ENCODE peak calls at places on chromosomes 6 and 20, in nine cellular contexts. One of them, this sample, is unnamed.

GRCh38 chr6:169807219-169807618 is 55.8 kb downstream of the ERMARD start:
- DNase-seq in NCI-H1930: no peak
- DNase-seq in HFFc6: no peak
- DNase-seq in activated gamma-delta T cell: no peak
- DNase-seq in iPS-NIHi11: no peak
- DNase-seq in stimulated activated CD4-positive, alpha-beta T cell treated with anti-CD3 and anti-CD28 coated beads, Interleukin-1b, Interleukin-23, amount 100 ng/mL, for 48 hours: no peak
- DNase-seq in A549: no peak
- DNase-seq in fibroblast of the conjunctiva: no peak
- DNase-seq in brain microvascular endothelial cell: no peak
- DNase-seq in this sample: peak; percentile 47

GRCh38 chr6:99219788-99220187 is 129.7 kb downstream of the FAXC start:
- DNase-seq in NCI-H1930: no peak
- DNase-seq in HFFc6: no peak
- DNase-seq in activated gamma-delta T cell: no peak
- DNase-seq in iPS-NIHi11: peak; percentile 83
- DNase-seq in stimulated activated CD4-positive, alpha-beta T cell treated with anti-CD3 and anti-CD28 coated beads, Interleukin-1b, Interleukin-23, amount 100 ng/mL, for 48 hours: no peak
- DNase-seq in A549: peak; percentile 11
- DNase-seq in fibroblast of the conjunctiva: no peak
- DNase-seq in brain microvascular endothelial cell: no peak
- DNase-seq in this sample: no peak

GRCh38 chr6:115821798-115822197 is 238.9 kb downstream of the FRK start:
- DNase-seq in NCI-H1930: no peak
- DNase-seq in HFFc6: no peak
- DNase-seq in activated gamma-delta T cell: no peak
- DNase-seq in iPS-NIHi11: no peak
- DNase-seq in stimulated activated CD4-positive, alpha-beta T cell treated with anti-CD3 and anti-CD28 coated beads, Interleukin-1b, Interleukin-23, amount 100 ng/mL, for 48 hours: no peak
- DNase-seq in A549: no peak
- DNase-seq in fibroblast of the conjunctiva: no peak
- DNase-seq in brain microvascular endothelial cell: no peak
- DNase-seq in this sample: no peak

GRCh38 chr6:130670142-130670541 is 157.1 kb upstream of the SMLR1 start:
- DNase-seq in NCI-H1930: peak; percentile 52
- DNase-seq in HFFc6: no peak
- DNase-seq in activated gamma-delta T cell: no peak
- DNase-seq in iPS-NIHi11: no peak
- DNase-seq in stimulated activated CD4-positive, alpha-beta T cell treated with anti-CD3 and anti-CD28 coated beads, Interleukin-1b, Interleukin-23, amount 100 ng/mL, for 48 hours: no peak
- DNase-seq in A549: no peak
- DNase-seq in fibroblast of the conjunctiva: no peak
- DNase-seq in brain microvascular endothelial cell: no peak
- DNase-seq in this sample: no peak

GRCh38 chr6:7846971-7847818 is 63.4 kb downstream of the TXNDC5 start:
- DNase-seq in NCI-H1930: no peak
- DNase-seq in HFFc6: no peak
- DNase-seq in activated gamma-delta T cell: no peak
- DNase-seq in iPS-NIHi11: no peak
- DNase-seq in stimulated activated CD4-positive, alpha-beta T cell treated with anti-CD3 and anti-CD28 coated beads, Interleukin-1b, Interleukin-23, amount 100 ng/mL, for 48 hours: no peak
- DNase-seq in A549: no peak
- DNase-seq in fibroblast of the conjunctiva: peak; percentile 17
- DNase-seq in brain microvascular endothelial cell: peak; percentile 11
- DNase-seq in this sample: no peak

GRCh38 chr20:7031222-7031621 is 263.7 kb downstream of the BMP2 start:
- DNase-seq in NCI-H1930: no peak
- DNase-seq in HFFc6: no peak
- DNase-seq in activated gamma-delta T cell: no peak
- DNase-seq in iPS-NIHi11: peak; percentile 44
- DNase-seq in stimulated activated CD4-positive, alpha-beta T cell treated with anti-CD3 and anti-CD28 coated beads, Interleukin-1b, Interleukin-23, amount 100 ng/mL, for 48 hours: no peak
- DNase-seq in A549: no peak
- DNase-seq in fibroblast of the conjunctiva: no peak
- DNase-seq in brain microvascular endothelial cell: no peak
- DNase-seq in this sample: no peak

GRCh38 chr6:169646906-169647567 is 54.8 kb downstream of the WDR27 start:
- DNase-seq in NCI-H1930: no peak
- DNase-seq in HFFc6: no peak
- DNase-seq in activated gamma-delta T cell: no peak
- DNase-seq in iPS-NIHi11: no peak
- DNase-seq in stimulated activated CD4-positive, alpha-beta T cell treated with anti-CD3 and anti-CD28 coated beads, Interleukin-1b, Interleukin-23, amount 100 ng/mL, for 48 hours: no peak
- DNase-seq in A549: no peak
- DNase-seq in fibroblast of the conjunctiva: no peak
- DNase-seq in brain microvascular endothelial cell: no peak
- DNase-seq in this sample: no peak

GRCh38 chr6:138943089-138943625 is 44.9 kb downstream of the REPS1 start:
- DNase-seq in NCI-H1930: no peak
- DNase-seq in HFFc6: no peak
- DNase-seq in activated gamma-delta T cell: no peak
- DNase-seq in iPS-NIHi11: no peak
- DNase-seq in stimulated activated CD4-positive, alpha-beta T cell treated with anti-CD3 and anti-CD28 coated beads, Interleukin-1b, Interleukin-23, amount 100 ng/mL, for 48 hours: no peak
- DNase-seq in A549: no peak
- DNase-seq in fibroblast of the conjunctiva: no peak
- DNase-seq in brain microvascular endothelial cell: no peak
- DNase-seq in this sample: peak; percentile 57

GRCh38 chr6:13708679-13709261 is 2.9 kb downstream of the RANBP9 start:
- DNase-seq in NCI-H1930: no peak
- DNase-seq in HFFc6: no peak
- DNase-seq in activated gamma-delta T cell: no peak
- DNase-seq in iPS-NIHi11: no peak
- DNase-seq in stimulated activated CD4-positive, alpha-beta T cell treated with anti-CD3 and anti-CD28 coated beads, Interleukin-1b, Interleukin-23, amount 100 ng/mL, for 48 hours: no peak
- DNase-seq in A549: no peak
- DNase-seq in fibroblast of the conjunctiva: no peak
- DNase-seq in brain microvascular endothelial cell: no peak
- DNase-seq in this sample: no peak

This sample was measured in foreskin melanocyte.